ENCODE peak calls at places on chromosomes 1 and 21, in four cellular contexts. W, X, A and M are unnamed samples. For H3K36me3, the result is how much of the 10 kb centered on the place peaks cover.

GRCh38 chr1:21652101-21652936 is 16.8 kb downstream of the RAP1GAP start:
- DNase-seq in W (no peak), X (no peak), A (no peak), M (no peak)

GRCh38 chr1:29385966-29386365 is 149.6 kb downstream of the PTPRU start:
- DNase-seq in W (no peak), X (no peak), A (no peak), M (no peak)

GRCh38 chr1:193042766-193043691 is 16.1 kb downstream of the UCHL5 start:
- DNase-seq in W (no peak), X (no peak), A (no peak), M (no peak)

GRCh38 chr1:59752556-59753412 is 62.0 kb upstream of the HOOK1 start:
- DNase-seq in W (no peak), X (no peak), A (no peak), M (no peak)

GRCh38 chr1:89952021-89952995 is 42.6 kb upstream of the ZNF326 start:
- DNase-seq in W (no peak), X (no peak), A (no peak), M (no peak)

GRCh38 chr1:236523704-236524141 is at the start of gene LGALS8:
- DNase-seq in W (peak), X (peak), A (peak), M (no peak)

GRCh38 chr1:230141797-230142607 is 75.0 kb downstream of the GALNT2 start:
- DNase-seq in W (no peak), X (no peak), A (no peak), M (no peak)

GRCh38 chr1:42762269-42762668 is 4.6 kb downstream of the P3H1 start:
- DNase-seq in W (no peak), X (peak), A (no peak), M (no peak)

GRCh38 chr1:115466433-115466832 is 128.4 kb upstream of the NGF start:
- DNase-seq in W (no peak), X (no peak), A (no peak), M (no peak)

GRCh38 chr1:51348147-51348527 is 17.8 kb upstream of the TTC39A start:
- DNase-seq in W (no peak), X (no peak), A (no peak), M (no peak)

GRCh38 chr1:212529211-212529731 is 79.3 kb upstream of the ATF3 start:
- DNase-seq in W (no peak), X (no peak), A (no peak), M (no peak)

GRCh38 chr1:14866841-14867626 is 268.5 kb downstream of the KAZN start:
- DNase-seq in W (no peak), X (no peak), A (no peak), M (no peak)

GRCh38 chr1:8649875-8650274 is 167.6 kb downstream of the RERE start:
- DNase-seq in W (no peak), X (no peak), A (no peak), M (no peak)

GRCh38 chr1:36343651-36344394 is 20.4 kb upstream of the EVA1B start:
- DNase-seq in W (no peak), X (no peak), A (no peak), M (no peak)

GRCh38 chr1:230753586-230754251 is 6.5 kb downstream of the CAPN9 start:
- DNase-seq in W (peak), X (no peak), A (peak), M (peak)

GRCh38 chr1:202210370-202210769 is 16.8 kb downstream of the LGR6 start:
- DNase-seq in W (no peak), X (no peak), A (no peak), M (no peak)

GRCh38 chr1:227125929-227126545 is 185.9 kb downstream of the COQ8A start:
- DNase-seq in W (no peak), X (no peak), A (no peak), M (no peak)

GRCh38 chr1:102919659-102920058 is 188.7 kb downstream of the COL11A1 start:
- DNase-seq in W (no peak), X (no peak), A (no peak), M (no peak)

GRCh38 chr1:176517484-176517883 is 54.5 kb downstream of the PAPPA2 start:
- DNase-seq in W (no peak), X (no peak), A (no peak), M (peak)

GRCh38 chr21:46517361-46517760 is 58.7 kb downstream of the DIP2A start:
- DNase-seq in W (peak), X (no peak), A (no peak), M (no peak)
- H3K36me3 ChIP-seq in W (under half), X (under half), A (under half), M (under half)

DNA sequence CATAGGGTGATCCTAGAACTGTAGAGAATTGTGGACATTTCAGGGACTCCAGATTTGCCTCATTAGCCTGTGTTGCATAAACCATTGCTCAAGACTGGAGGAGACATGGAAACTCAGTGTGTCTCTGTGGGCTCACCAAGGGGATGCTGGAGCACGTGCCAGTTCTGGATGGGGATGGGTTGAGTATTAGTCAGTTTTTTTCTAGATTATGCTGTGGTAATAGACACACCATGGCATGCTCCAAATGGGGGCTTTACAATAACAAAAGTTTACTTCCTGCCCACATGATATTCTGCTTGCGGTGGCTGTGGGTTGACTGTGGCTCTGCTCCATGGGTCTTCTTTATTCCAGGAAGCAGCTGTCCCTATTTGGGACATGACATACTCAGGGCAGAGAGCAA is 125.4 kb downstream of the FOXD2 start:
- DNase-seq in W (no peak), X (no peak), A (no peak), M (no peak)
- H3K4me3 ChIP-seq in W (no peak), X (no peak), A (no peak), M (no peak)

GRCh38 chr1:222462598-222462997 is 85.3 kb downstream of the HHIPL2 start:
- DNase-seq in W (no peak), X (no peak), A (no peak), M (no peak)

GRCh38 chr1:222464841-222465210 is 83.1 kb downstream of the HHIPL2 start:
- DNase-seq in W (peak), X (no peak), A (peak), M (peak)

GRCh38 chr1:222463059-222463730 is 84.7 kb downstream of the HHIPL2 start:
- DNase-seq in W (no peak), X (no peak), A (no peak), M (no peak)

GRCh38 chr1:222465211-222466041 is 82.5 kb downstream of the HHIPL2 start:
- DNase-seq in W (peak), X (peak), A (peak), M (peak)

DNA sequence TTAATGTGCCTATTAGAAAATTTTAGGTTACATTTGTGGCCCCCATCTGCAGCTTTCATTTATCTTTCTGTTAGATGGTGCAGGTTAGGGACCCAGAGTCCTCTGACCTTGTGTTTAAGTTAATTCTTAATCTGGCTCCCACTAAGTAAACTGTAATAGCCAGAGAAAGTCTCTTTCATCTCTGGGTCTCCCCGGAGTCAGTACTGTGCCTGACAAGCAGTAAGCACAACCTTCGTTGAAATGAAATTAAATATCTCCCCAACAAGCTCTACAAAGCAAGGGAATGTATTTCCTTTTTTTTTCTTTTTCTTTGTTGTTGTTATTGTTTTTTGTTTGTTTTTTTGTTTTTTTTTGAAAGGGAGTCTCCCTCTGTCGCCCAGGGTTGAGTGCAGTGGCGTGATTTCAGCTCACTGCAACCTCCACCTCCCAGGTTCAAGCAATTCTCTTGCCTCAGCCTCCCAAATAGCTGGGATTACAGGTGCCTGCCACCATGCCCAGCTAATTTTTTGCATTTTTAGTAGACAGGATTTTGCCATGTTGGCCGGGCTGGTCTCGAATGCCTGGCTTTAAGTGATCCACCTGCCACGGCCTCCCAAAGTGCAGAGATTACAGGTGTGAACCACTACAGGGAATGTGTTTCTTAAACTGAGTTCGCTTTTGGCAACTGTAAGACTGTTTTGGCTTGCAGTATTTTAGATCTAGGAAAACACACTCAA is 81.6 kb downstream of the HHIPL2 start:
- DNase-seq in W (no peak), X (no peak), A (no peak), M (no peak)
- H3K27ac ChIP-seq in W (peak), X (peak), A (no peak), M (no peak)

GRCh38 chr1:38015978-38016640 is 3.6 kb downstream of the UTP11 start:
- DNase-seq in W (peak), X (no peak), A (no peak), M (no peak)
- H3K36me3 ChIP-seq in W (under half), X (under half), A (under half), M (half or more)

GRCh38 chr1:182556279-182556678 is 32.8 kb downstream of the RNASEL start:
- DNase-seq in W (no peak), X (no peak), A (no peak), M (no peak)

GRCh38 chr1:182549811-182550210 is 39.2 kb downstream of the RNASEL start:
- DNase-seq in W (no peak), X (no peak), A (no peak), M (no peak)

GRCh38 chr1:182561432-182561831 is 27.6 kb downstream of the RNASEL start:
- DNase-seq in W (no peak), X (no peak), A (no peak), M (no peak)

GRCh38 chr1:182552527-182552926 is 36.5 kb downstream of the RNASEL start:
- DNase-seq in W (no peak), X (no peak), A (no peak), M (no peak)

GRCh38 chr1:182555493-182555892 is 33.6 kb downstream of the RNASEL start:
- DNase-seq in W (no peak), X (no peak), A (no peak), M (no peak)
- H3K4me3 ChIP-seq in W (no peak), X (no peak), A (no peak), M (no peak)

GRCh38 chr21:42386034-42386591 is 9.7 kb downstream of the TMPRSS3 start:
- DNase-seq in W (no peak), X (no peak), A (no peak), M (no peak)
- H3K27ac ChIP-seq in W (no peak), X (no peak), A (no peak), M (no peak)

GRCh38 chr1:209621741-209622655 is 30.2 kb downstream of the LAMB3 start:
- DNase-seq in W (no peak), X (peak), A (no peak), M (no peak)
- H3K36me3 ChIP-seq in W (under half), X (under half), A (under half), M (under half)

GRCh38 chr1:81230983-81231728 is 569.6 kb upstream of the ADGRL2 start:
- DNase-seq in W (no peak), X (no peak), A (no peak), M (no peak)

GRCh38 chr1:81234237-81234636 is 566.5 kb upstream of the ADGRL2 start:
- DNase-seq in W (no peak), X (no peak), A (no peak), M (no peak)

GRCh38 chr1:81232505-81232904 is 568.2 kb upstream of the ADGRL2 start:
- DNase-seq in W (no peak), X (no peak), A (no peak), M (no peak)

GRCh38 chr1:81233591-81233990 is 567.1 kb upstream of the ADGRL2 start:
- DNase-seq in W (no peak), X (no peak), A (no peak), M (no peak)

DNA sequence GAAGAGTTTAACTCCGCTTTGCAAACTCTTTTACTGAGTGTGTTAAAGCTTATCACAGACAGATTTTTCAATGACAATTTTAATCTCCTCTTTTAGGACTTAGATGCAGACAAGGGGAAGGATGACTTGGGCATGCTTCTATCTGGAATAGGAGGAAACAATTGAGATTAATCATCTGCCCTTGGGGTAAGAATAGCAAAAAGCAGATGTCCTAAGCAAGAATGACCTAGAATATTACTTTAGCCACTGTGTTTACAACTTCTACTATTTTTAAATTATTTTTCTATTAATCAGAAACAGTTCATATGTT is 569.0 kb upstream of the ADGRL2 start:
- DNase-seq in W (no peak), X (no peak), A (no peak), M (no peak)
- H3K4me3 ChIP-seq in W (no peak), X (no peak), A (no peak), M (peak)

GRCh38 chr1:110928904-110929303 is 34.8 kb downstream of the LRIF1 start:
- DNase-seq in W (no peak), X (no peak), A (no peak), M (no peak)
- H3K27ac ChIP-seq in W (no peak), X (no peak), A (no peak), M (no peak)